ENCODE peak calls at places on chromosome 6, in four cellular contexts. One of them, this sample, is unnamed.

GRCh38 chr6:11317885-11318771 is 85.7 kb upstream of the NEDD9 start:
- DNase-seq in mesendoderm: peak; percentile 85
- DNase-seq in IMR-90: peak; percentile 98
- DNase-seq in H1: no peak
- DNase-seq in this sample: no peak

GRCh38 chr6:14732845-14733757 is 512.8 kb upstream of the JARID2 start:
- DNase-seq in mesendoderm: peak; percentile 88
- DNase-seq in IMR-90: peak; percentile 79
- DNase-seq in H1: no peak
- DNase-seq in this sample: peak; percentile 53

GRCh38 chr6:141398954-141399353 is 733.8 kb upstream of the GJE1 start:
- DNase-seq in H1: no peak
- DNase-seq in mesendoderm: no peak
- DNase-seq in IMR-90: no peak
- DNase-seq in this sample: no peak

GRCh38 chr6:64010010-64010409 is 374.4 kb downstream of the PHF3 start:
- DNase-seq in H1: no peak
- DNase-seq in mesendoderm: no peak
- DNase-seq in IMR-90: no peak
- DNase-seq in this sample: no peak

GRCh38 chr6:3868544-3868943 is 19.4 kb downstream of the FAM50B start:
- DNase-seq in IMR-90: peak; percentile 28
- DNase-seq in H1: no peak
- DNase-seq in mesendoderm: no peak
- DNase-seq in this sample: no peak

GRCh38 chr6:2396856-2397640 is 151.6 kb upstream of the GMDS start:
- DNase-seq in H1: no peak
- DNase-seq in mesendoderm: no peak
- DNase-seq in IMR-90: peak; percentile 85
- DNase-seq in this sample: no peak

GRCh38 chr6:152836523-152836922 is 85.9 kb downstream of the VIP start:
- DNase-seq in H1: no peak
- DNase-seq in mesendoderm: peak; percentile 77
- DNase-seq in IMR-90: no peak
- DNase-seq in this sample: no peak

GRCh38 chr6:157283330-157283898 is 39.9 kb downstream of the TMEM242 start:
- DNase-seq in IMR-90: no peak
- DNase-seq in mesendoderm: no peak
- DNase-seq in H1: no peak
- DNase-seq in this sample: no peak

GRCh38 chr6:17096657-17097056 is 5.2 kb upstream of the STMND1 start:
- DNase-seq in H1: no peak
- DNase-seq in IMR-90: no peak
- DNase-seq in mesendoderm: no peak
- DNase-seq in this sample: no peak

GRCh38 chr6:2793491-2794151 is 28.4 kb downstream of the WRNIP1 start:
- DNase-seq in mesendoderm: no peak
- DNase-seq in IMR-90: no peak
- DNase-seq in H1: no peak
- DNase-seq in this sample: no peak

GRCh38 chr6:26300828-26301227 is 64.2 kb upstream of the BTN3A2 start:
- DNase-seq in H1: no peak
- DNase-seq in mesendoderm: no peak
- DNase-seq in IMR-90: no peak
- DNase-seq in this sample: no peak

GRCh38 chr6:146914563-146915483 is 289.4 kb upstream of the STXBP5 start:
- DNase-seq in H1: no peak
- DNase-seq in mesendoderm: peak; percentile 67
- DNase-seq in IMR-90: peak; percentile 96
- DNase-seq in this sample: no peak

GRCh38 chr6:134464690-134465411 is 146.9 kb upstream of the SGK1 start:
- DNase-seq in mesendoderm: peak; percentile 83
- DNase-seq in H1: no peak
- DNase-seq in IMR-90: peak; percentile 89
- DNase-seq in this sample: no peak

GRCh38 chr6:107716688-107717089 is 107.4 kb downstream of the SCML4 start:
- DNase-seq in H1: no peak
- DNase-seq in mesendoderm: peak; percentile 89
- DNase-seq in IMR-90: peak; percentile 43
- DNase-seq in this sample: peak; percentile 59

GRCh38 chr6:55696041-55696440 is 117.0 kb upstream of the HMGCLL1 start:
- DNase-seq in mesendoderm: no peak
- DNase-seq in IMR-90: no peak
- DNase-seq in H1: no peak
- DNase-seq in this sample: no peak

GRCh38 chr6:127634178-127634577 is 57.2 kb downstream of the C6orf58 start:
- DNase-seq in mesendoderm: no peak
- DNase-seq in IMR-90: no peak
- DNase-seq in H1: no peak
- DNase-seq in this sample: no peak

GRCh38 chr6:24126586-24127192 is 674 bp downstream of the NRSN1 start:
- DNase-seq in H1: peak; percentile 75
- DNase-seq in IMR-90: peak; percentile 22
- DNase-seq in mesendoderm: peak; percentile 91
- DNase-seq in this sample: peak; percentile 73

GRCh38 chr6:93964296-93964695 is 544.9 kb upstream of the EPHA7 start:
- DNase-seq in IMR-90: no peak
- DNase-seq in H1: no peak
- DNase-seq in mesendoderm: no peak
- DNase-seq in this sample: no peak

GRCh38 chr6:43804550-43805223 is 34.7 kb downstream of the VEGFA start:
- DNase-seq in IMR-90: no peak
- DNase-seq in mesendoderm: no peak
- DNase-seq in H1: no peak
- DNase-seq in this sample: no peak

GRCh38 chr6:140485740-140486467 is 1111.5 kb upstream of the CITED2 start:
- DNase-seq in IMR-90: peak; percentile 95
- DNase-seq in H1: no peak
- DNase-seq in mesendoderm: no peak
- DNase-seq in this sample: no peak

GRCh38 chr6:25756382-25757354 is 2.1 kb downstream of the SLC17A4 start:
- DNase-seq in mesendoderm: no peak
- DNase-seq in H1: no peak
- DNase-seq in IMR-90: no peak
- DNase-seq in this sample: no peak

GRCh38 chr6:5506149-5506548 is 244.8 kb downstream of the FARS2 start:
- DNase-seq in IMR-90: no peak
- DNase-seq in H1: no peak
- DNase-seq in mesendoderm: no peak
- DNase-seq in this sample: no peak

GRCh38 chr6:8082954-8083858 is 19.0 kb upstream of the BLOC1S5 start:
- DNase-seq in H1: no peak
- DNase-seq in mesendoderm: peak; percentile 10
- DNase-seq in IMR-90: peak; percentile 96
- DNase-seq in this sample: no peak

GRCh38 chr6:111804627-111805235 is 68.5 kb downstream of the FYN start:
- DNase-seq in H1: no peak
- DNase-seq in IMR-90: peak; percentile 74
- DNase-seq in mesendoderm: no peak
- DNase-seq in this sample: no peak

GRCh38 chr6:142566628-142567396 is 265.0 kb downstream of the ADGRG6 start:
- DNase-seq in H1: peak; percentile 92
- DNase-seq in IMR-90: peak; percentile 47
- DNase-seq in mesendoderm: peak; percentile 84
- DNase-seq in this sample: peak; percentile 78

GRCh38 chr6:160042788-160043301 is 74.0 kb downstream of the IGF2R start:
- DNase-seq in IMR-90: peak; percentile 20
- DNase-seq in H1: no peak
- DNase-seq in mesendoderm: no peak
- DNase-seq in this sample: no peak

DNA sequence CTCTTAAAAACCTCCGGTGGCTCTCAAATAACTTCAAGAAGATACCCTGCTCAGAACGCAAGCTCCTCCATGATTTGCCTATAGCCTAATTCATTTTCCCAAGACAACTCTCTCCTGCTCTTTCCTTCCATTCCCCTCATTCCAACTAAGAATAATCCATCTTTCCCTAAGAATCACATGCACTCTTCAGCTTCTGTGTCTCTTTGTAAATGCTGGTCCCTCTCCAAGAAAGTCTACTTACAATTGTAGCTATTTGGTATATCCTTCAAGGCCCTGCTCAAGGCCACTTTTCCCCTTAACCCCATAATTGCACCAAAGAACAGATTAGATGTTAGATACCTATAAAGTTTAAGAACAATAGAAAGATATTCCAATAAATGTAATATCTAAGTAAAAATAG is 7.4 kb upstream of the HEY2 start:
- DNase-seq in IMR-90: no peak
- DNase-seq in H1: no peak
- DNase-seq in mesendoderm: no peak
- DNase-seq in this sample: no peak
- H3K27me3 ChIP-seq in IMR-90: peaks cover 28% of the 10 kb centered on the region
- H3K27me3 ChIP-seq in H1: no peaks in the 10 kb centered on the region
- H3K27me3 ChIP-seq in mesendoderm: no peaks in the 10 kb centered on the region
- H3K27me3 ChIP-seq in this sample: no peaks in the 10 kb centered on the region

GRCh38 chr6:41462033-41462432 is 84.1 kb upstream of the FOXP4 start:
- DNase-seq in IMR-90: no peak
- DNase-seq in mesendoderm: no peak
- DNase-seq in H1: no peak
- DNase-seq in this sample: no peak

GRCh38 chr6:41462980-41463930 is 82.9 kb upstream of the FOXP4 start:
- DNase-seq in mesendoderm: peak; percentile 34
- DNase-seq in H1: no peak
- DNase-seq in IMR-90: peak; percentile 77
- DNase-seq in this sample: no peak

GRCh38 chr6:41466437-41466990 is 79.7 kb upstream of the FOXP4 start:
- DNase-seq in mesendoderm: no peak
- DNase-seq in IMR-90: no peak
- DNase-seq in H1: no peak
- DNase-seq in this sample: no peak

GRCh38 chr6:41464019-41464418 is 82.2 kb upstream of the FOXP4 start:
- DNase-seq in IMR-90: no peak
- DNase-seq in H1: no peak
- DNase-seq in mesendoderm: no peak
- DNase-seq in this sample: no peak

GRCh38 chr6:41464481-41464880 is 81.7 kb upstream of the FOXP4 start:
- DNase-seq in mesendoderm: no peak
- DNase-seq in IMR-90: peak; percentile 58
- DNase-seq in H1: no peak
- DNase-seq in this sample: no peak
- H3K56ac ChIP-seq in mesendoderm: no peak overlapping the region
- H3K56ac ChIP-seq in IMR-90: no peak overlapping the region
- H3K56ac ChIP-seq in H1: no peak overlapping the region
- H3K56ac ChIP-seq in this sample: no peak overlapping the region

DNA sequence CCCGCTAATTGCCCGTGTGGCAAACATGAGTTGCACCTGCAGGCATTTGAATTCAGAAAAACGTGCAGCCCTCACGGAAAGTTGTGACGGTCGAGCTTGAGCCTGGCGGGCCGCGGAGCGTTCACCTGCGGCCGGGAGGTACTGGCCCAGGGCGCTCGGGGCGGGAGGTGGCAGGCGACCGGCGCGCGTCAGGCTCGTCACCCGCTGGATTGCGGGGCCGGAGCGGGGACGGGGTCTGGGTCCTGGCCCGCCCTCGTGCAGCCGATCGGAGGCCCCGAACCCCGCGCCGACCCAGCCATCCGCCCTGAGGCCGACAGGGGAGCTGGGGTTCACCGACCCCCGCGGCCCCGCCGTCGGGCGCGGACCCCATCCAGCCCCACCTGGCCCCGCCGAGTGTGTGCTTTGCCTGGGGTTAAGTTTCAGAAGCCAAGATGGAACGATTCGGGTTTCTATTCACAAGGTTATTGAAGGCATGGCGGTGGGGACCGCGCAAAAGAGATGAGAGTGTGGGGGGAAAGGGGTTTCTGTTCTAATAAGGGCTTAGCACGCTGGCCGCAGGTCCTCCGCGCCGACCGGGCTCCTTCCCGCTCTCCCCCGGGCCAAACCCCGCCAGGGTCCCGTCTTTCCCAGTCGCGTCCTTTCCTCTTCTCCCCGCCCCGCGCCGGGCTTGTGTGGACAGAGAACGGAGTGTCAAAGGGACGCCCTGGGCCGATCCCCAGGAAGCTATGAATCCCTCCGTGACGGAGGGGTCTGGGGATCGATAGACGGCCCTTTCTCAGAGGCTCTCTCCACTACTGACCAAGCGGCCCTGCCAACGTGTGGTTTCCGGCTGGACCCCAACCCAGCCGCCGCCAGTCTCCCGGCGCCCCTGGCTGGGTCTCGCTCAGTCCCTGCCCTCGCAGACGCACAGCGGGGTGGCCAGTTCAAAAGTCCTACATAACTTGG is 1.6 kb upstream of the HEY2 start:
- DNase-seq in H1: peak; percentile 76
- DNase-seq in IMR-90: no peak
- DNase-seq in mesendoderm: peak; percentile 77
- DNase-seq in this sample: peak; percentile 61
- H2AK5ac ChIP-seq in H1: no peak overlapping the region
- H2AK5ac ChIP-seq in IMR-90: no peak overlapping the region
- H2AK5ac ChIP-seq in mesendoderm: no peak overlapping the region
- H2AK5ac ChIP-seq in this sample: no peak overlapping the region

DNA sequence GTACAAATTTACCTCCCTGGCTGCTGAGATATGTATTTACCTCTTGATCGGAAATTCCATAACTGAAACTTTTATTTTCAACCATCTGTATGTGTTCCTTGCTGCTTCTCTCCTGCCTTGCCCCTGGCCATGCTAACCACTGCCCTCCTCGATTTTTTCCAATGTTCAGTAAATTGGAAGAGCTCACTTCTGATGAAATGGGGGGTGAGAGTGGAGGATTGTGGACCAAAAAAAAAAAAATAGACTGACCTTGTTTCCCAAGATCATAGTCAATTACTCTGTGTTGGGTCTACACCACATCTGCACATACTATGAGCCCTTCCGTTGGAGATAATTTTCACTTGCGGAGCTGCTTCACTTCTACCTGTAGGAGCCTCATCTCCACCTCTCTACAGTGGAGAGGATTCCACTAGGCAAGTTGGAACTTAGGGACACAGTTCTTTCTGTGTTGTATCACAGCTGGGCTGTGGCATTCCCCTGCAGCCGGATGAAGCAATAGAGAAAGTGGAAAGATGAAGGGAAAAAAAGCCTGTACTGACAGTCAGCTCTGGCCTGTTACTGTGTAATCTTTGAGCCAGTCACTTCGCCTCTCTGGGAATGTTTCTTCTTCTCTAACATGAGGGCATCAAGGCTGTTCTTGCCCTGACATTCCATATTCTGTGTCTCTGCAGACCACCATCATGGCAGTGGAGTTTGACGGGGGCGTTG is 1.6 kb downstream of the PSMB9 start:
- DNase-seq in IMR-90: no peak
- DNase-seq in mesendoderm: no peak
- DNase-seq in H1: no peak
- DNase-seq in this sample: no peak
- H3K27me3 ChIP-seq in IMR-90: no peaks in the 10 kb centered on the region
- H3K27me3 ChIP-seq in mesendoderm: peaks cover 28% of the 10 kb centered on the region
- H3K27me3 ChIP-seq in H1: peaks cover 41% of the 10 kb centered on the region
- H3K27me3 ChIP-seq in this sample: peaks cover 6% of the 10 kb centered on the region

DNA sequence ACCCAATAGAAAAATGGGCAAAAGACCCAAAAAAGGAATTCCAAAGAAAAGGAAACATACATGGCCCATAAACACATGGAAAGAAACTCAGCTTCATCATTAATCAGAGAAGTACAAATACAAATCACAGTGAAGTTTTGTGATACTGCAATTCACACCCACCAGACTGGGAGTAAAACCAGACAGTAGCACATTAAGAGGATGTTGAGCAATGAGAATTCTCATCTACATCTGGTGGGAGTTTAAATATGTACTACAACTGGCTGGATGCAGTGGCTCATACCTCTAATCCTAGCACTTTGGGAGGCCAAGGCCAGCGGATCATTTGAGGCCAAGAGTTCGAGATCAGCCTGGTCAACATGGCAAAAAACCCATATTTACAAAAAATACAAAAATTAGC is 125.7 kb upstream of the PHACTR1 start:
- DNase-seq in mesendoderm: no peak
- DNase-seq in IMR-90: no peak
- DNase-seq in H1: no peak
- DNase-seq in this sample: no peak
- H3K56ac ChIP-seq in mesendoderm: no peak overlapping the region
- H3K56ac ChIP-seq in IMR-90: no peak overlapping the region
- H3K56ac ChIP-seq in H1: no peak overlapping the region
- H3K56ac ChIP-seq in this sample: no peak overlapping the region

This sample was measured in H9.